ENCODE peak calls at places on chromosomes 12 and 14, in four cellular contexts. G, Q, B and Y are unnamed samples.
A peak's percentile ranks its signal among the peaks of the same experiment; 100 is the strongest.

GRCh38 chr12:24996820-24997219 is 47.9 kb upstream of the BCAT1 start:
- DNase-seq in G (no peak), Q (no peak), B (no peak), Y (no peak)

GRCh38 chr12:117874842-117875434 is 93.9 kb downstream of the KSR2 start:
- DNase-seq in G (peak; percentile 60), Q (no peak), B (peak; percentile 82), Y (peak; percentile 40)

GRCh38 chr14:93936245-93936644 is 9.1 kb downstream of the FAM181A start:
- DNase-seq in G (no peak), Q (no peak), B (peak; percentile 20), Y (peak; percentile 42)

GRCh38 chr14:36069535-36069900 is 107.0 kb downstream of the PTCSC3 start:
- DNase-seq in G (no peak), Q (no peak), B (peak; percentile 29), Y (no peak)

GRCh38 chr12:122641976-122642375 is 61.2 kb downstream of the HCAR2 start:
- DNase-seq in G (no peak), Q (no peak), B (no peak), Y (no peak)

GRCh38 chr14:89267163-89267562 is 149.9 kb downstream of the FOXN3 start:
- DNase-seq in G (no peak), Q (no peak), B (no peak), Y (no peak)

GRCh38 chr12:6936642-6937480 is 6.8 kb upstream of the RNU7-1 start:
- DNase-seq in G (peak; percentile 62), Q (no peak), B (peak; percentile 70), Y (peak; percentile 57)

GRCh38 chr12:93737457-93738198 is 60.5 kb downstream of the CRADD start:
- DNase-seq in G (no peak), Q (no peak), B (no peak), Y (no peak)

GRCh38 chr12:47811581-47812484 is 7.9 kb downstream of the HDAC7 start:
- DNase-seq in G (no peak), Q (no peak), B (no peak), Y (no peak)

GRCh38 chr14:29721586-29721985 is 206.1 kb downstream of the PRKD1 start:
- DNase-seq in G (no peak), Q (no peak), B (no peak), Y (no peak)

GRCh38 chr12:113228394-113229028 is 7.2 kb downstream of the TPCN1 start:
- DNase-seq in G (no peak), Q (no peak), B (no peak), Y (no peak)

GRCh38 chr12:62862259-62862881 is 72.6 kb downstream of the PPM1H start:
- DNase-seq in G (no peak), Q (no peak), B (no peak), Y (no peak)